ENCODE peak calls at places on chromosomes 4 and X, in four cellular contexts. One of them, this sample, is unnamed.

GRCh38 chrX:146658379-146658778 is 151.2 kb upstream of the CXorf51B start:
- DNase-seq in BE2C: no peak
- DNase-seq in omental fat pad: no peak
- DNase-seq in cardiac fibroblast: no peak
- DNase-seq in this sample: no peak

GRCh38 chrX:41377624-41378023 is 43.7 kb downstream of the DDX3X start:
- DNase-seq in BE2C: no peak
- DNase-seq in cardiac fibroblast: peak
- DNase-seq in omental fat pad: no peak
- DNase-seq in this sample: no peak

GRCh38 chrX:10174810-10175209 is 18.0 kb downstream of the CLCN4 start:
- DNase-seq in omental fat pad: no peak
- DNase-seq in cardiac fibroblast: no peak
- DNase-seq in BE2C: no peak
- DNase-seq in this sample: no peak

GRCh38 chr4:106806158-106806797 is 229.8 kb downstream of the DKK2 start:
- DNase-seq in omental fat pad: no peak
- DNase-seq in cardiac fibroblast: peak
- DNase-seq in BE2C: no peak
- DNase-seq in this sample: no peak

GRCh38 chr4:11505225-11505971 is 76.7 kb upstream of the HS3ST1 start:
- DNase-seq in BE2C: no peak
- DNase-seq in omental fat pad: no peak
- DNase-seq in cardiac fibroblast: peak
- DNase-seq in this sample: no peak

GRCh38 chr4:151527699-151528098 is 118.7 kb downstream of the FHIP1A start:
- DNase-seq in omental fat pad: no peak
- DNase-seq in BE2C: no peak
- DNase-seq in cardiac fibroblast: no peak
- DNase-seq in this sample: no peak

GRCh38 chrX:50204364-50204899 is at the start of gene CCNB3:
- DNase-seq in omental fat pad: peak
- DNase-seq in cardiac fibroblast: peak
- DNase-seq in BE2C: peak
- DNase-seq in this sample: peak

GRCh38 chrX:151825927-151826471 is 86.7 kb upstream of the MAGEA4 start:
- DNase-seq in BE2C: no peak
- DNase-seq in omental fat pad: no peak
- DNase-seq in cardiac fibroblast: peak
- DNase-seq in this sample: peak

GRCh38 chr4:92106816-92107215 is 196.9 kb upstream of the GRID2 start:
- DNase-seq in omental fat pad: no peak
- DNase-seq in cardiac fibroblast: no peak
- DNase-seq in BE2C: no peak
- DNase-seq in this sample: no peak

GRCh38 chr4:98710831-98711230 is 52.4 kb upstream of the TSPAN5 start:
- DNase-seq in cardiac fibroblast: peak
- DNase-seq in omental fat pad: no peak
- DNase-seq in BE2C: no peak
- DNase-seq in this sample: no peak

GRCh38 chr4:17512973-17513665 is 1.2 kb upstream of the QDPR start:
- DNase-seq in cardiac fibroblast: peak
- DNase-seq in BE2C: no peak
- DNase-seq in omental fat pad: no peak
- DNase-seq in this sample: no peak

GRCh38 chr4:54076673-54077072 is 12.3 kb upstream of the CHIC2 start:
- DNase-seq in cardiac fibroblast: peak
- DNase-seq in BE2C: no peak
- DNase-seq in omental fat pad: no peak
- DNase-seq in this sample: no peak

GRCh38 chr4:95548738-95549245 is at the start of gene UNC5C:
- DNase-seq in omental fat pad: no peak
- DNase-seq in BE2C: peak
- DNase-seq in cardiac fibroblast: peak
- DNase-seq in this sample: no peak
- TF ChIP-seq CTCF in omental fat pad: no peak
- TF ChIP-seq CTCF in BE2C: peak
- TF ChIP-seq CTCF in cardiac fibroblast: no peak
- TF ChIP-seq CTCF in this sample: no peak

DNA sequence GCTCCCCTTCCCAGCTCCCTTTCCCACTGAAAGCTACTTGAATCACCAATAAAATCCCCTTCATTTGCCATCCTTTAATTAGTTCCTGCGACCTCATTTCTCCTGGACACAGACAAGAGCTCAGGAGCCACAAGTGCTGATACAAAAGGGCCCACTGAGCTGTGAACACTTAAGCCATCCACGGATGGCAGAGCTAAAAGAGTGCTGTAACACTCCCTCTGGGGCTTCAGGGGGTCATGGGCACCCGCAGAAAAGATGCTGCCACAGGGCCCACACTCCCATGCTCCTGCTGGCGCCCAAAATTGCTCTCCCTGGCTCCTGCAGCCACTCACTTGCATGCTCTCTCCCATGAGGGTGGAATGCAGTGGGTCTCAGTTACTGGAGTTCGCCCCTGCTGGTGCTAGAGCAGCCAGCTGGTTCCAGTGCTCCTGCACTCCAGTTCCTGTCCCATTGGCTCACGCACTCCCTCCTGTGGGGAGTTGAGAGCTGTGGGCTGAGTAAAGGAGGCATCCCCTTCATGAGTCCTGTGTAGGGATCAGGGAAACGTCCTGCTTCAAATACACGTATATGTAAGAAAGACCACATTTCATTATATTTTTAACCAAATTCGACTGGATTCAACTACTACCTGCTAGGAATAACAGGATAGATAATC is 1291.0 kb downstream of the ARAP2 start:
- DNase-seq in omental fat pad: no peak
- DNase-seq in cardiac fibroblast: no peak
- DNase-seq in BE2C: peak
- DNase-seq in this sample: peak
- TF ChIP-seq CTCF in omental fat pad: no peak
- TF ChIP-seq CTCF in cardiac fibroblast: no peak
- TF ChIP-seq CTCF in BE2C: peak
- TF ChIP-seq CTCF in this sample: peak

DNA sequence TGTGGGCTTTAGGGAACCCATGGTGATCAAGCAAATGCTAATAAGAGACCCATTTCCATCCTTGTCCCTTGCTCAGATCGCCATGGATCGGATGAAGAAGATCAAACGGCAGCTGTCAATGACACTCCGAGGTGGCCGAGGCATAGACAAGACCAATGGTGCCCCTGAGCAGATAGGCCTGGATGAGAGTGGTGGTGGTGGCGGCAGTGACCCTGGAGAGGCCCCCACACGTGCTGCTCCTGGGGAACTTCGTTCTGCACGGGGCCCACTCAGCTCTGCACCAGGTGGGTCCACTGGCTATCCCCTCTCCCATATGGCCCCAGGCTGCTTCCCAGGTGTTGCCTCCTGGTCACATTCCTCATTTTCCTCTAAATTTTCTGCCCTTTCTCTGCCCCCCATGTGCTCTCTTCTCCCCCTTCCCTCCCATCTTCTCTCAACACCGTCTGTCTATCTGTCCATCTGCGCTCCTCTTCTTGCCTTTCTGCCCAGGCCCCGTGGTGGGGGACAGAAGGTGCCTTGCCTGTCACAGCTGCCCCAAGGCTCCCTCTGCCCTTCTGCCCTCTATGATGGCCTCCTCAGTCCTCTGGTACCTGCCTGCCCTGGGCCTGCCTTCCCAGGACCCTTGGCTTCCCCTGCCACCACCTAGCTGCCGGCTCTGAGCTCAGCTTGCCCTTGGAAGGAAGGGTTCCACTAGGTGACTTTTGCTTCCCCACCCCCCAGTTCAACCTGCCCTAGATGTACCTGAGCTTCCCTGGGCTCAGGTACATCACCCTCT is 5.2 kb downstream of the CDK16 start:
- DNase-seq in omental fat pad: no peak
- DNase-seq in cardiac fibroblast: no peak
- DNase-seq in BE2C: no peak
- DNase-seq in this sample: no peak
- TF ChIP-seq CTCF in omental fat pad: no peak
- TF ChIP-seq CTCF in cardiac fibroblast: no peak
- TF ChIP-seq CTCF in BE2C: no peak
- TF ChIP-seq CTCF in this sample: no peak

GRCh38 chr4:163679189-163679588 is 184.7 kb downstream of the TMA16 start:
- DNase-seq in cardiac fibroblast: peak
- DNase-seq in omental fat pad: no peak
- DNase-seq in BE2C: no peak
- DNase-seq in this sample: no peak
- TF ChIP-seq CTCF in cardiac fibroblast: no peak
- TF ChIP-seq CTCF in omental fat pad: no peak
- TF ChIP-seq CTCF in BE2C: peak
- TF ChIP-seq CTCF in this sample: no peak

DNA sequence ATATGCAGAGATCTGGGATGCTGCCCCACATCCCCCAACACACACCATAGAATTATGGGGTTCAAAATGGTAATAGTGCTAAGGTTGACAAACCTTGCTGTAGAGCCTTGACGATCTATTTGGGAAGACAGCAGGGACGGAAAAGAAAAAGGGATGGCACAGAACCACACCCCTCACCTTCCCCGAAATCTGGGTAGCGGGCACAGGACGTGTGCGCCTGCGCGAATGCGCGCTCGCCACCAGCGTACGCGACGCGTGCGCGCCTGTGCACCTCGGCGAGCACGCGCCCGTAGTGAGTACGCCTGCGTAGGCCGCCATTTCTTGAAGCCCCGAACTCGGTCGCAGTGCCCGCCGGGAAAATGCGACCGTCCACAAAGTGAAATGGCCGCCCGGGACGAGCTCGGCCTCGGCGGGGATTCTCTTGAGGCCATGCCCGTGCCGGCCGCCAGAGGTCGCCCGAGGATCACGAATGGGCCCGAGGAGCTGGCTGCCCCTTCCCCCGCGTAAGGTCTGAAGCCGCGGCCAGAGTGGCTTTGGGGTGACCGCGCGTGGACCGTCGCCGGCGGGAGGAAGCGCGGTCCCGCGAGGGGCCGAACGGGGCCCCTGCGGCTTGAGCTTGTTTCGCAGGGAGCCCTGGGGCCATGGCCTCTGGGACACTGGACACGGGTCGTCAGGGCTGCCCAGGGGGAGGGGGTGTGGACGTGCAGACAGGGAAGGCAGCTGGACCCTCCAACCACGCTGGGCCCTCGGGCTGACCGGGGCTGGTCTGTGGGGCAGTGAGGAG is 43.7 kb downstream of the ZNF185 start:
- DNase-seq in cardiac fibroblast: peak
- DNase-seq in omental fat pad: peak
- DNase-seq in BE2C: peak
- DNase-seq in this sample: peak
- TF ChIP-seq CTCF in cardiac fibroblast: peak
- TF ChIP-seq CTCF in omental fat pad: no peak
- TF ChIP-seq CTCF in BE2C: peak
- TF ChIP-seq CTCF in this sample: peak

GRCh38 chr4:154348657-154349056 is 142.9 kb downstream of the DCHS2 start:
- DNase-seq in cardiac fibroblast: no peak
- DNase-seq in BE2C: no peak
- DNase-seq in omental fat pad: no peak
- DNase-seq in this sample: no peak

GRCh38 chr4:154354883-154355282 is 136.7 kb downstream of the DCHS2 start:
- DNase-seq in BE2C: no peak
- DNase-seq in omental fat pad: no peak
- DNase-seq in cardiac fibroblast: no peak
- DNase-seq in this sample: no peak

GRCh38 chr4:154345359-154345758 is 146.2 kb downstream of the DCHS2 start:
- DNase-seq in cardiac fibroblast: no peak
- DNase-seq in omental fat pad: no peak
- DNase-seq in BE2C: no peak
- DNase-seq in this sample: no peak

GRCh38 chr4:154344686-154345085 is 146.9 kb downstream of the DCHS2 start:
- DNase-seq in omental fat pad: no peak
- DNase-seq in BE2C: no peak
- DNase-seq in cardiac fibroblast: no peak
- DNase-seq in this sample: no peak

GRCh38 chr4:154349829-154350228 is 141.8 kb downstream of the DCHS2 start:
- DNase-seq in cardiac fibroblast: peak
- DNase-seq in BE2C: no peak
- DNase-seq in omental fat pad: no peak
- DNase-seq in this sample: no peak
- TF ChIP-seq CTCF in cardiac fibroblast: peak
- TF ChIP-seq CTCF in BE2C: peak
- TF ChIP-seq CTCF in omental fat pad: no peak
- TF ChIP-seq CTCF in this sample: peak

DNA sequence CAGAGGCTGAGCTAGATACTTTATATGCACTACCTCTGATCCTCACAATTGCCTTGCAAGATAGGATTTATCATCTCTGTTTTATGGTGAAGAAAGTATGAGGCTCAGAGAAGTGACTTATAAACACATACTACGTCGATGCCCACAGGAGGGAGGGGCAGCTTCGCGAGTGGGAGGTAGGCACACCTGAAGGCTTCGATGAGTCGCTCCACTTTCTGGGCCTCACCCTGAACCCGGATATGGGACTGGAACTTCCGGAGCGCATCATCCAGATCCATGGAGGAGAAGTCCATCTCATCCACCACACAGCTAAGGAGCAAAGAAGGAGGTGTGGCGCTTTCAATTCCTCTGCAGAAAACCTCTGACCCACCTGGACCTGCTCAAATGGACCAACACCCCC is 22.9 kb upstream of the KDM5C start:
- DNase-seq in omental fat pad: no peak
- DNase-seq in cardiac fibroblast: no peak
- DNase-seq in BE2C: no peak
- DNase-seq in this sample: no peak
- TF ChIP-seq CTCF in omental fat pad: no peak
- TF ChIP-seq CTCF in cardiac fibroblast: no peak
- TF ChIP-seq CTCF in BE2C: no peak
- TF ChIP-seq CTCF in this sample: no peak

GRCh38 chr4:123093247-123093646 is 170.8 kb upstream of the NUDT6 start:
- DNase-seq in BE2C: no peak
- DNase-seq in cardiac fibroblast: no peak
- DNase-seq in omental fat pad: no peak
- DNase-seq in this sample: no peak

GRCh38 chr4:123092603-123093002 is 170.2 kb upstream of the NUDT6 start:
- DNase-seq in cardiac fibroblast: no peak
- DNase-seq in BE2C: no peak
- DNase-seq in omental fat pad: no peak
- DNase-seq in this sample: no peak

GRCh38 chr4:123090886-123091285 is 168.5 kb upstream of the NUDT6 start:
- DNase-seq in BE2C: no peak
- DNase-seq in cardiac fibroblast: no peak
- DNase-seq in omental fat pad: no peak
- DNase-seq in this sample: no peak

DNA sequence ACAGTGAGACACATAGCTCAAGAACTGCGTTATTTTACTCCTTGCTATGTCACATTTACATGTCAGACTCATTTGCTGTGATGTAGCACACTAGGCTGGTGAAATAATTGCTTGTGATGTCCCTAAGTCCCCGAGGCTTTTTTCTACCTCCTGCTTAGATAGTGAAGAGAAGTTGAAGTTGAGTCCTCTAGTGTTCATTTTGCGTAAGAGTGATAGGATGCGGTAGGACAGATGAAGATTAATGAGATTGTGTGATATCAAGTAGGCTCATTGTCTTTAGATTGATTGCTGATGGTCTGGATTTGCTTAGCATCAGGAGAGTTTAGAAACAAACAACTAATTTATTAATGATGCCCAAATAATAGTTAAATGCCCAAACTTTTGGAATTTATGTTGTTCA is 173.6 kb upstream of the NUDT6 start:
- DNase-seq in cardiac fibroblast: peak
- DNase-seq in BE2C: no peak
- DNase-seq in omental fat pad: no peak
- DNase-seq in this sample: no peak
- TF ChIP-seq CTCF in cardiac fibroblast: peak
- TF ChIP-seq CTCF in BE2C: peak
- TF ChIP-seq CTCF in omental fat pad: no peak
- TF ChIP-seq CTCF in this sample: peak

GRCh38 chr4:126916626-126917140 is 716.1 kb upstream of the INTU start:
- DNase-seq in BE2C: no peak
- DNase-seq in omental fat pad: no peak
- DNase-seq in cardiac fibroblast: peak
- DNase-seq in this sample: peak
- TF ChIP-seq CTCF in BE2C: no peak
- TF ChIP-seq CTCF in omental fat pad: no peak
- TF ChIP-seq CTCF in cardiac fibroblast: no peak
- TF ChIP-seq CTCF in this sample: peak